ENCODE peak calls at places on chromosomes 1 and 21, in five cellular contexts. One of them, this sample, is unnamed. For H3K36me3, the result is how much of the 10 kb centered on the place peaks cover.

GRCh38 chr1:223421025-223421424 is 27.8 kb downstream of the CCDC185 start:
- DNase-seq in CD8-positive, alpha-beta T cell: no peak
- DNase-seq in thoracic aorta: no peak
- DNase-seq in WERI-Rb-1: no peak
- DNase-seq in upper lobe of right lung: no peak
- DNase-seq in this sample: no peak

GRCh38 chr1:21341517-21342078 is 51.3 kb upstream of the ECE1 start:
- DNase-seq in CD8-positive, alpha-beta T cell: no peak
- DNase-seq in thoracic aorta: no peak
- DNase-seq in WERI-Rb-1: no peak
- DNase-seq in upper lobe of right lung: no peak
- DNase-seq in this sample: no peak

GRCh38 chr21:32007461-32007860 is 134.6 kb downstream of the HUNK start:
- DNase-seq in CD8-positive, alpha-beta T cell: no peak
- DNase-seq in thoracic aorta: no peak
- DNase-seq in WERI-Rb-1: no peak
- DNase-seq in upper lobe of right lung: no peak
- DNase-seq in this sample: no peak

GRCh38 chr1:53326598-53327182 is 1.2 kb downstream of the LRP8 start:
- DNase-seq in CD8-positive, alpha-beta T cell: peak
- DNase-seq in thoracic aorta: no peak
- DNase-seq in WERI-Rb-1: no peak
- DNase-seq in upper lobe of right lung: peak
- DNase-seq in this sample: peak

GRCh38 chr1:9440763-9441194 is 98.5 kb upstream of the SLC25A33 start:
- DNase-seq in CD8-positive, alpha-beta T cell: no peak
- DNase-seq in thoracic aorta: no peak
- DNase-seq in WERI-Rb-1: no peak
- DNase-seq in upper lobe of right lung: no peak
- DNase-seq in this sample: no peak

GRCh38 chr1:10730985-10731384 is 65.5 kb downstream of the CASZ1 start:
- DNase-seq in CD8-positive, alpha-beta T cell: no peak
- DNase-seq in thoracic aorta: no peak
- DNase-seq in WERI-Rb-1: no peak
- DNase-seq in upper lobe of right lung: no peak
- DNase-seq in this sample: no peak

GRCh38 chr1:241081473-241081872 is 275.5 kb downstream of the RGS7 start:
- DNase-seq in CD8-positive, alpha-beta T cell: no peak
- DNase-seq in thoracic aorta: no peak
- DNase-seq in WERI-Rb-1: no peak
- DNase-seq in upper lobe of right lung: no peak
- DNase-seq in this sample: no peak

GRCh38 chr1:223748773-223749733 is 36.7 kb downstream of the CAPN2 start:
- DNase-seq in CD8-positive, alpha-beta T cell: peak
- DNase-seq in thoracic aorta: no peak
- DNase-seq in WERI-Rb-1: peak
- DNase-seq in upper lobe of right lung: peak
- DNase-seq in this sample: peak

GRCh38 chr1:198295186-198295585 is 138.4 kb downstream of the NEK7 start:
- DNase-seq in CD8-positive, alpha-beta T cell: no peak
- DNase-seq in thoracic aorta: no peak
- DNase-seq in WERI-Rb-1: no peak
- DNase-seq in upper lobe of right lung: no peak
- DNase-seq in this sample: no peak

GRCh38 chr1:197173571-197174482 is 27.4 kb upstream of the ASPM start:
- DNase-seq in CD8-positive, alpha-beta T cell: no peak
- DNase-seq in thoracic aorta: no peak
- DNase-seq in WERI-Rb-1: no peak
- DNase-seq in upper lobe of right lung: no peak
- DNase-seq in this sample: no peak

DNA sequence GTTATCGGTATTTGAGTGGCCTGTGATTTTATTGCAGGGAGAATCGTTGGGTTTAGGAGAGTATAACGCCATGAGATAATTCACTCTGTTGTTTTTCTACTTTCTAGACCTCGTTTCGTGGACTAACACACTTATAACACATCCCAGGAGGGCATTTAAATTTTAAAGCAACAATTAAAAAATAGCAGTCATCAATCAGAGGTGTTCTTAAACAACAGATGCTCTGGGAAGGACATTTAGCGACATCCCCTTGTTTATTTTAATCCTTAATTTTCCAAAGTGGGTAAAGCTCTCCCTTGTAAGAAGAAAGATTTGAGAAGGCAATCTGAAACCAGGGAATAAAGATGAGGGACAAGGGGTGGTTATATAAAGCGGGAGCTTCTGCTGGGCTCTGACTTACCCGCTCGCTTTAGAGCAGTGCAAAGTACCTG is 4.9 kb downstream of the PBX1 start:
- DNase-seq in CD8-positive, alpha-beta T cell: no peak
- DNase-seq in thoracic aorta: no peak
- DNase-seq in WERI-Rb-1: no peak
- DNase-seq in upper lobe of right lung: no peak
- DNase-seq in this sample: no peak
- H3K4me3 ChIP-seq in CD8-positive, alpha-beta T cell: no peak
- H3K4me3 ChIP-seq in thoracic aorta: peak
- H3K4me3 ChIP-seq in WERI-Rb-1: peak
- H3K4me3 ChIP-seq in upper lobe of right lung: peak
- H3K4me3 ChIP-seq in this sample: no peak

DNA sequence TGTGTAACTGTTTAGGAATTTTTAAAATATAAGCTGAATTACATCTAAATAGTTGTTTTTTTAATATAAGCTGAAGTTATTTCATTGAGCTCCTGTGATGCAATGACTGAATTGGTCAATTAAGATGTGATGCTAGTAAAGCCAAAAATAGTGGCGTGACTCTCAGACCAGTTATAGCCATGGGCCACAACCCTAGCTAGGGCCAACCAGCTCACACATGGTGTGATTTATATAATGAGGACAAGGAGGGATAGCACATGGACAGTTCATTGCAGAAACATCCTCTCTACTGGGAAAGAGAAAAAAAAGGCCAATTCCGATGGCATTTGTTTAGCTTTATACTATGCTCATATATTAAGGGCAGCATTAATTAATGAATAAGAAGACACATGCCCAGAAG is 119.3 kb upstream of the PROX1 start:
- DNase-seq in CD8-positive, alpha-beta T cell: no peak
- DNase-seq in thoracic aorta: no peak
- DNase-seq in WERI-Rb-1: no peak
- DNase-seq in upper lobe of right lung: no peak
- DNase-seq in this sample: no peak
- H3K36me3 ChIP-seq in CD8-positive, alpha-beta T cell: under half
- H3K36me3 ChIP-seq in thoracic aorta: under half
- H3K36me3 ChIP-seq in WERI-Rb-1: under half
- H3K36me3 ChIP-seq in upper lobe of right lung: under half
- H3K36me3 ChIP-seq in this sample: under half

GRCh38 chr1:205314986-205315618 is 6.4 kb downstream of the NUAK2 start:
- DNase-seq in CD8-positive, alpha-beta T cell: no peak
- DNase-seq in thoracic aorta: no peak
- DNase-seq in WERI-Rb-1: no peak
- DNase-seq in upper lobe of right lung: no peak
- DNase-seq in this sample: no peak
- H3K4me3 ChIP-seq in CD8-positive, alpha-beta T cell: peak
- H3K4me3 ChIP-seq in thoracic aorta: no peak
- H3K4me3 ChIP-seq in WERI-Rb-1: no peak
- H3K4me3 ChIP-seq in upper lobe of right lung: no peak
- H3K4me3 ChIP-seq in this sample: no peak

GRCh38 chr21:46459024-46459355 is 299 bp downstream of the DIP2A start:
- DNase-seq in CD8-positive, alpha-beta T cell: no peak
- DNase-seq in thoracic aorta: no peak
- DNase-seq in WERI-Rb-1: no peak
- DNase-seq in upper lobe of right lung: no peak
- DNase-seq in this sample: no peak
- H3K36me3 ChIP-seq in CD8-positive, alpha-beta T cell: under half
- H3K36me3 ChIP-seq in thoracic aorta: under half
- H3K36me3 ChIP-seq in WERI-Rb-1: under half
- H3K36me3 ChIP-seq in upper lobe of right lung: under half
- H3K36me3 ChIP-seq in this sample: under half

GRCh38 chr1:234976880-234977680 is 151.6 kb downstream of the TOMM20 start:
- DNase-seq in CD8-positive, alpha-beta T cell: no peak
- DNase-seq in thoracic aorta: no peak
- DNase-seq in WERI-Rb-1: no peak
- DNase-seq in upper lobe of right lung: no peak
- DNase-seq in this sample: no peak
- H3K4me3 ChIP-seq in CD8-positive, alpha-beta T cell: no peak
- H3K4me3 ChIP-seq in thoracic aorta: no peak
- H3K4me3 ChIP-seq in WERI-Rb-1: no peak
- H3K4me3 ChIP-seq in upper lobe of right lung: no peak
- H3K4me3 ChIP-seq in this sample: no peak

GRCh38 chr1:15541231-15541792 is 14.7 kb downstream of the DNAJC16 start:
- DNase-seq in CD8-positive, alpha-beta T cell: no peak
- DNase-seq in thoracic aorta: no peak
- DNase-seq in WERI-Rb-1: no peak
- DNase-seq in upper lobe of right lung: no peak
- DNase-seq in this sample: no peak
- H3K36me3 ChIP-seq in CD8-positive, alpha-beta T cell: under half
- H3K36me3 ChIP-seq in thoracic aorta: under half
- H3K36me3 ChIP-seq in WERI-Rb-1: half or more
- H3K36me3 ChIP-seq in upper lobe of right lung: half or more
- H3K36me3 ChIP-seq in this sample: under half

GRCh38 chr1:47433037-47433421 is 4.8 kb upstream of the FOXD2 start:
- DNase-seq in CD8-positive, alpha-beta T cell: no peak
- DNase-seq in thoracic aorta: no peak
- DNase-seq in WERI-Rb-1: no peak
- DNase-seq in upper lobe of right lung: no peak
- DNase-seq in this sample: peak

GRCh38 chr1:47431534-47431933 is 6.3 kb upstream of the FOXD2 start:
- DNase-seq in CD8-positive, alpha-beta T cell: no peak
- DNase-seq in thoracic aorta: no peak
- DNase-seq in WERI-Rb-1: no peak
- DNase-seq in upper lobe of right lung: no peak
- DNase-seq in this sample: peak

GRCh38 chr1:47434051-47434842 is 3.6 kb upstream of the FOXD2 start:
- DNase-seq in CD8-positive, alpha-beta T cell: no peak
- DNase-seq in thoracic aorta: no peak
- DNase-seq in WERI-Rb-1: no peak
- DNase-seq in upper lobe of right lung: peak
- DNase-seq in this sample: peak

GRCh38 chr1:47432071-47433036 is 5.5 kb upstream of the FOXD2 start:
- DNase-seq in CD8-positive, alpha-beta T cell: peak
- DNase-seq in thoracic aorta: peak
- DNase-seq in WERI-Rb-1: peak
- DNase-seq in upper lobe of right lung: peak
- DNase-seq in this sample: peak

GRCh38 chr1:47433453-47434050 is 4.3 kb upstream of the FOXD2 start:
- DNase-seq in CD8-positive, alpha-beta T cell: no peak
- DNase-seq in thoracic aorta: no peak
- DNase-seq in WERI-Rb-1: no peak
- DNase-seq in upper lobe of right lung: no peak
- DNase-seq in this sample: peak
- H3K4me3 ChIP-seq in CD8-positive, alpha-beta T cell: no peak
- H3K4me3 ChIP-seq in thoracic aorta: peak
- H3K4me3 ChIP-seq in WERI-Rb-1: no peak
- H3K4me3 ChIP-seq in upper lobe of right lung: no peak
- H3K4me3 ChIP-seq in this sample: peak

DNA sequence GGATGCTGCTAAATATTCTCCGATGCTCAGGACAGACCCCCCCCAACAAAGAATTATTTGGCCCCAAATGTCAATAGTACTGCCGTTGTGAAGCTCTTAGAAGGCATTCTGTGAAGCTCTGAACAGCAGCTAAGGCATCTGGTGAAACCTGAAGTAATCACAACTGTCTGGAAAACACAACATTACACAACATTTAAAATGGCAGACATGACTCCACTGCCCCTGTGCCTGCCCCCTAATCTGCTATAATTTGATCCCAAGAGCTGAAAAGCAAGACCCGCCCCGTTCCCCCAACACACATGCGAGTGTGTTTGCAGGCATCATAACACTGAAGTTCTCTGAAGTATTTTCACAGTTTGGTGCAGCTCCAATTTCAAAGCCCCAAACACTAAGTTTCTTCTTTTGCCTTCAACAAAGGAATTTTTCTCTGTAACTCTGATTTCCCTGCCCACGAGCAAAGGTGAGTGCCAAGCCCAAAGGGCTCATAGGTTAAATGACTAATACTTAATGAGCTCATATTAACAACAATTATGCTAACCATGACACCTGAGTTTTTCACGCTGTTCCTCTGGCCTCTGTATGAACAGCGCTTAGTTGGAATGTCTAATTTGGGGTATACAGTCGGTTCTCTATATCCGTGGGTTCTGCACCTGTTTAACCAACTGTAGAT is 129.3 kb downstream of the CLIC6 start:
- DNase-seq in CD8-positive, alpha-beta T cell: no peak
- DNase-seq in thoracic aorta: no peak
- DNase-seq in WERI-Rb-1: no peak
- DNase-seq in upper lobe of right lung: no peak
- DNase-seq in this sample: no peak
- H3K36me3 ChIP-seq in CD8-positive, alpha-beta T cell: under half
- H3K36me3 ChIP-seq in thoracic aorta: under half
- H3K36me3 ChIP-seq in WERI-Rb-1: under half
- H3K36me3 ChIP-seq in upper lobe of right lung: half or more
- H3K36me3 ChIP-seq in this sample: under half

GRCh38 chr1:195325181-195325580 is 1283.1 kb downstream of the KCNT2 start:
- DNase-seq in CD8-positive, alpha-beta T cell: no peak
- DNase-seq in thoracic aorta: no peak
- DNase-seq in WERI-Rb-1: no peak
- DNase-seq in upper lobe of right lung: no peak
- DNase-seq in this sample: no peak
- H3K4me3 ChIP-seq in CD8-positive, alpha-beta T cell: no peak
- H3K4me3 ChIP-seq in thoracic aorta: no peak
- H3K4me3 ChIP-seq in WERI-Rb-1: no peak
- H3K4me3 ChIP-seq in upper lobe of right lung: no peak
- H3K4me3 ChIP-seq in this sample: no peak

DNA sequence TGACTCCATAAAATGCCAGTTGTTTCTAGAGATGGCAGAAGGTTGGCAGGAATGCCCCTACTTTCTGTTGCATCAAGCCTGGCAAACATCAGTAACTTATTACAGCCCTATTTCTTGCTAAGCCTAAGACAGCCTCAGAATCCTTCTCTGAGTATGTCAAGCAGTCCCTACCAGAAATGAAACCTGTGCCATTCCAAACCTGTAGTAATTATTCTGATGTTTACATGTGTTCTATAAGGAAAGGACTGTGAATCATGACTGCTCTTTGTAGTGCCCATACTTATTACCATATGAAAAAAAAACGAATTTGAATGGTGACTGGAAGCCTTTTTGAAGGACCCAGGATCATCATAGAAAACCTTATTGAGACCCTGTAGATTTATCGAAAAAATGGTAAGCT is 5.4 kb downstream of the CDCA8 start:
- DNase-seq in CD8-positive, alpha-beta T cell: no peak
- DNase-seq in thoracic aorta: no peak
- DNase-seq in WERI-Rb-1: no peak
- DNase-seq in upper lobe of right lung: no peak
- DNase-seq in this sample: no peak
- H3K36me3 ChIP-seq in CD8-positive, alpha-beta T cell: under half
- H3K36me3 ChIP-seq in thoracic aorta: under half
- H3K36me3 ChIP-seq in WERI-Rb-1: half or more
- H3K36me3 ChIP-seq in upper lobe of right lung: under half
- H3K36me3 ChIP-seq in this sample: half or more

This sample was measured in H7.